ENCODE peak calls at places on chromosomes 1 and 21, in nine cellular contexts. One of them, this sample, is unnamed.

GRCh38 chr1:184532199-184532598 is 145.4 kb downstream of the C1orf21 start:
- DNase-seq in activated CD4-positive, alpha-beta T cell treated with anti-CD3 and anti-CD28 coated beads, Interleukin-2, amount 50 U/mL, for 48 hours: no peak
- DNase-seq in stimulated activated CD8-positive, alpha-beta memory T cell treated with anti-CD3 and anti-CD28 coated beads, Interleukin-4, amount 100 ng/mL, for 1 hour: no peak
- DNase-seq in GOT3: no peak
- DNase-seq in GM23338: no peak
- DNase-seq in lower lobe of right lung: no peak
- DNase-seq in NCI-H345: no peak
- DNase-seq in ureter: no peak
- DNase-seq in cardiac septum: no peak
- DNase-seq in this sample: no peak

GRCh38 chr1:113903496-113904291 is 905 bp downstream of the AP4B1 start:
- DNase-seq in activated CD4-positive, alpha-beta T cell treated with anti-CD3 and anti-CD28 coated beads, Interleukin-2, amount 50 U/mL, for 48 hours: peak; percentile 40
- DNase-seq in stimulated activated CD8-positive, alpha-beta memory T cell treated with anti-CD3 and anti-CD28 coated beads, Interleukin-4, amount 100 ng/mL, for 1 hour: no peak
- DNase-seq in GOT3: no peak
- DNase-seq in GM23338: no peak
- DNase-seq in lower lobe of right lung: no peak
- DNase-seq in NCI-H345: no peak
- DNase-seq in ureter: no peak
- DNase-seq in cardiac septum: no peak
- DNase-seq in this sample: no peak

GRCh38 chr1:200048244-200048643 is 20.7 kb downstream of the NR5A2 start:
- DNase-seq in activated CD4-positive, alpha-beta T cell treated with anti-CD3 and anti-CD28 coated beads, Interleukin-2, amount 50 U/mL, for 48 hours: no peak
- DNase-seq in stimulated activated CD8-positive, alpha-beta memory T cell treated with anti-CD3 and anti-CD28 coated beads, Interleukin-4, amount 100 ng/mL, for 1 hour: no peak
- DNase-seq in GOT3: no peak
- DNase-seq in GM23338: peak; percentile 98
- DNase-seq in lower lobe of right lung: no peak
- DNase-seq in NCI-H345: no peak
- DNase-seq in ureter: no peak
- DNase-seq in cardiac septum: no peak
- DNase-seq in this sample: no peak

GRCh38 chr1:24910751-24911650 is 19.1 kb downstream of the RUNX3 start:
- DNase-seq in activated CD4-positive, alpha-beta T cell treated with anti-CD3 and anti-CD28 coated beads, Interleukin-2, amount 50 U/mL, for 48 hours: peak; percentile 69
- DNase-seq in stimulated activated CD8-positive, alpha-beta memory T cell treated with anti-CD3 and anti-CD28 coated beads, Interleukin-4, amount 100 ng/mL, for 1 hour: peak; percentile 70
- DNase-seq in GOT3: no peak
- DNase-seq in GM23338: no peak
- DNase-seq in lower lobe of right lung: peak; percentile 66
- DNase-seq in NCI-H345: no peak
- DNase-seq in ureter: peak; percentile 61
- DNase-seq in cardiac septum: no peak
- DNase-seq in this sample: no peak

GRCh38 chr1:32180186-32181060 is 948 bp downstream of the TXLNA start:
- DNase-seq in activated CD4-positive, alpha-beta T cell treated with anti-CD3 and anti-CD28 coated beads, Interleukin-2, amount 50 U/mL, for 48 hours: peak; percentile 49
- DNase-seq in stimulated activated CD8-positive, alpha-beta memory T cell treated with anti-CD3 and anti-CD28 coated beads, Interleukin-4, amount 100 ng/mL, for 1 hour: no peak
- DNase-seq in GOT3: no peak
- DNase-seq in GM23338: peak; percentile 70
- DNase-seq in lower lobe of right lung: peak; percentile 73
- DNase-seq in NCI-H345: peak; percentile 10
- DNase-seq in ureter: peak; percentile 62
- DNase-seq in cardiac septum: peak; percentile 78
- DNase-seq in this sample: peak; percentile 44

GRCh38 chr1:29777522-29777921 is 541.2 kb downstream of the PTPRU start:
- DNase-seq in activated CD4-positive, alpha-beta T cell treated with anti-CD3 and anti-CD28 coated beads, Interleukin-2, amount 50 U/mL, for 48 hours: no peak
- DNase-seq in stimulated activated CD8-positive, alpha-beta memory T cell treated with anti-CD3 and anti-CD28 coated beads, Interleukin-4, amount 100 ng/mL, for 1 hour: no peak
- DNase-seq in GOT3: no peak
- DNase-seq in GM23338: no peak
- DNase-seq in lower lobe of right lung: no peak
- DNase-seq in NCI-H345: no peak
- DNase-seq in ureter: no peak
- DNase-seq in cardiac septum: no peak
- DNase-seq in this sample: no peak

GRCh38 chr1:79104617-79105016 is 98.1 kb upstream of the ADGRL4 start:
- DNase-seq in activated CD4-positive, alpha-beta T cell treated with anti-CD3 and anti-CD28 coated beads, Interleukin-2, amount 50 U/mL, for 48 hours: no peak
- DNase-seq in stimulated activated CD8-positive, alpha-beta memory T cell treated with anti-CD3 and anti-CD28 coated beads, Interleukin-4, amount 100 ng/mL, for 1 hour: no peak
- DNase-seq in GOT3: no peak
- DNase-seq in GM23338: no peak
- DNase-seq in lower lobe of right lung: no peak
- DNase-seq in NCI-H345: no peak
- DNase-seq in ureter: no peak
- DNase-seq in cardiac septum: no peak
- DNase-seq in this sample: no peak

GRCh38 chr21:35203093-35204021 is 154.3 kb upstream of the RUNX1 start:
- DNase-seq in activated CD4-positive, alpha-beta T cell treated with anti-CD3 and anti-CD28 coated beads, Interleukin-2, amount 50 U/mL, for 48 hours: no peak
- DNase-seq in stimulated activated CD8-positive, alpha-beta memory T cell treated with anti-CD3 and anti-CD28 coated beads, Interleukin-4, amount 100 ng/mL, for 1 hour: no peak
- DNase-seq in GOT3: no peak
- DNase-seq in GM23338: no peak
- DNase-seq in lower lobe of right lung: no peak
- DNase-seq in NCI-H345: no peak
- DNase-seq in ureter: no peak
- DNase-seq in cardiac septum: no peak
- DNase-seq in this sample: no peak

GRCh38 chr1:41608242-41608641 is 123.8 kb upstream of the EDN2 start:
- DNase-seq in activated CD4-positive, alpha-beta T cell treated with anti-CD3 and anti-CD28 coated beads, Interleukin-2, amount 50 U/mL, for 48 hours: no peak
- DNase-seq in stimulated activated CD8-positive, alpha-beta memory T cell treated with anti-CD3 and anti-CD28 coated beads, Interleukin-4, amount 100 ng/mL, for 1 hour: no peak
- DNase-seq in GOT3: no peak
- DNase-seq in GM23338: no peak
- DNase-seq in lower lobe of right lung: no peak
- DNase-seq in NCI-H345: no peak
- DNase-seq in ureter: no peak
- DNase-seq in cardiac septum: no peak
- DNase-seq in this sample: peak; percentile 59

GRCh38 chr1:203627819-203628184 is 1.2 kb downstream of the ATP2B4 start:
- DNase-seq in activated CD4-positive, alpha-beta T cell treated with anti-CD3 and anti-CD28 coated beads, Interleukin-2, amount 50 U/mL, for 48 hours: peak; percentile 58
- DNase-seq in stimulated activated CD8-positive, alpha-beta memory T cell treated with anti-CD3 and anti-CD28 coated beads, Interleukin-4, amount 100 ng/mL, for 1 hour: no peak
- DNase-seq in GOT3: no peak
- DNase-seq in GM23338: no peak
- DNase-seq in lower lobe of right lung: peak; percentile 52
- DNase-seq in NCI-H345: no peak
- DNase-seq in ureter: no peak
- DNase-seq in cardiac septum: no peak
- DNase-seq in this sample: peak; percentile 58

GRCh38 chr21:40595806-40596205 is 251.2 kb downstream of the DSCAM start:
- DNase-seq in activated CD4-positive, alpha-beta T cell treated with anti-CD3 and anti-CD28 coated beads, Interleukin-2, amount 50 U/mL, for 48 hours: no peak
- DNase-seq in stimulated activated CD8-positive, alpha-beta memory T cell treated with anti-CD3 and anti-CD28 coated beads, Interleukin-4, amount 100 ng/mL, for 1 hour: no peak
- DNase-seq in GOT3: no peak
- DNase-seq in GM23338: no peak
- DNase-seq in lower lobe of right lung: no peak
- DNase-seq in NCI-H345: no peak
- DNase-seq in ureter: no peak
- DNase-seq in cardiac septum: no peak
- DNase-seq in this sample: no peak

GRCh38 chr1:27650146-27650526 is 15.2 kb upstream of the FGR start:
- DNase-seq in activated CD4-positive, alpha-beta T cell treated with anti-CD3 and anti-CD28 coated beads, Interleukin-2, amount 50 U/mL, for 48 hours: no peak
- DNase-seq in stimulated activated CD8-positive, alpha-beta memory T cell treated with anti-CD3 and anti-CD28 coated beads, Interleukin-4, amount 100 ng/mL, for 1 hour: no peak
- DNase-seq in GOT3: no peak
- DNase-seq in GM23338: no peak
- DNase-seq in lower lobe of right lung: no peak
- DNase-seq in NCI-H345: no peak
- DNase-seq in ureter: no peak
- DNase-seq in cardiac septum: no peak
- DNase-seq in this sample: no peak

GRCh38 chr1:226723640-226724532 is 15.2 kb downstream of the ITPKB start:
- DNase-seq in activated CD4-positive, alpha-beta T cell treated with anti-CD3 and anti-CD28 coated beads, Interleukin-2, amount 50 U/mL, for 48 hours: no peak
- DNase-seq in stimulated activated CD8-positive, alpha-beta memory T cell treated with anti-CD3 and anti-CD28 coated beads, Interleukin-4, amount 100 ng/mL, for 1 hour: no peak
- DNase-seq in GOT3: no peak
- DNase-seq in GM23338: peak; percentile 86
- DNase-seq in lower lobe of right lung: no peak
- DNase-seq in NCI-H345: peak; percentile 89
- DNase-seq in ureter: no peak
- DNase-seq in cardiac septum: no peak
- DNase-seq in this sample: peak; percentile 95

GRCh38 chr1:117897551-117897950 is 31.9 kb downstream of the GDAP2 start:
- DNase-seq in activated CD4-positive, alpha-beta T cell treated with anti-CD3 and anti-CD28 coated beads, Interleukin-2, amount 50 U/mL, for 48 hours: no peak
- DNase-seq in stimulated activated CD8-positive, alpha-beta memory T cell treated with anti-CD3 and anti-CD28 coated beads, Interleukin-4, amount 100 ng/mL, for 1 hour: no peak
- DNase-seq in GOT3: no peak
- DNase-seq in GM23338: no peak
- DNase-seq in lower lobe of right lung: no peak
- DNase-seq in NCI-H345: no peak
- DNase-seq in ureter: no peak
- DNase-seq in cardiac septum: no peak
- DNase-seq in this sample: no peak

GRCh38 chr1:52399629-52400028 is 4.6 kb downstream of the ORC1 start:
- DNase-seq in activated CD4-positive, alpha-beta T cell treated with anti-CD3 and anti-CD28 coated beads, Interleukin-2, amount 50 U/mL, for 48 hours: no peak
- DNase-seq in stimulated activated CD8-positive, alpha-beta memory T cell treated with anti-CD3 and anti-CD28 coated beads, Interleukin-4, amount 100 ng/mL, for 1 hour: no peak
- DNase-seq in GOT3: no peak
- DNase-seq in GM23338: no peak
- DNase-seq in lower lobe of right lung: no peak
- DNase-seq in NCI-H345: no peak
- DNase-seq in ureter: no peak
- DNase-seq in cardiac septum: no peak
- DNase-seq in this sample: no peak

GRCh38 chr1:45803299-45803780 is at the start of gene MAST2:
- DNase-seq in activated CD4-positive, alpha-beta T cell treated with anti-CD3 and anti-CD28 coated beads, Interleukin-2, amount 50 U/mL, for 48 hours: peak; percentile 88
- DNase-seq in stimulated activated CD8-positive, alpha-beta memory T cell treated with anti-CD3 and anti-CD28 coated beads, Interleukin-4, amount 100 ng/mL, for 1 hour: peak; percentile 65
- DNase-seq in GOT3: peak; percentile 70
- DNase-seq in GM23338: peak; percentile 94
- DNase-seq in lower lobe of right lung: peak; percentile 94
- DNase-seq in NCI-H345: peak; percentile 94
- DNase-seq in ureter: peak; percentile 87
- DNase-seq in cardiac septum: peak; percentile 95
- DNase-seq in this sample: peak; percentile 93

GRCh38 chr21:43340491-43341348 is 86.2 kb downstream of the SIK1 start:
- DNase-seq in activated CD4-positive, alpha-beta T cell treated with anti-CD3 and anti-CD28 coated beads, Interleukin-2, amount 50 U/mL, for 48 hours: no peak
- DNase-seq in stimulated activated CD8-positive, alpha-beta memory T cell treated with anti-CD3 and anti-CD28 coated beads, Interleukin-4, amount 100 ng/mL, for 1 hour: no peak
- DNase-seq in GOT3: no peak
- DNase-seq in GM23338: no peak
- DNase-seq in lower lobe of right lung: no peak
- DNase-seq in NCI-H345: no peak
- DNase-seq in ureter: no peak
- DNase-seq in cardiac septum: no peak
- DNase-seq in this sample: no peak

GRCh38 chr1:55195523-55196233 is 19.5 kb downstream of the USP24 start:
- DNase-seq in activated CD4-positive, alpha-beta T cell treated with anti-CD3 and anti-CD28 coated beads, Interleukin-2, amount 50 U/mL, for 48 hours: no peak
- DNase-seq in stimulated activated CD8-positive, alpha-beta memory T cell treated with anti-CD3 and anti-CD28 coated beads, Interleukin-4, amount 100 ng/mL, for 1 hour: no peak
- DNase-seq in GOT3: no peak
- DNase-seq in GM23338: no peak
- DNase-seq in lower lobe of right lung: no peak
- DNase-seq in NCI-H345: no peak
- DNase-seq in ureter: no peak
- DNase-seq in cardiac septum: no peak
- DNase-seq in this sample: no peak

GRCh38 chr1:1352784-1353388 is 3.7 kb upstream of the DVL1 start:
- DNase-seq in activated CD4-positive, alpha-beta T cell treated with anti-CD3 and anti-CD28 coated beads, Interleukin-2, amount 50 U/mL, for 48 hours: no peak
- DNase-seq in stimulated activated CD8-positive, alpha-beta memory T cell treated with anti-CD3 and anti-CD28 coated beads, Interleukin-4, amount 100 ng/mL, for 1 hour: no peak
- DNase-seq in GOT3: no peak
- DNase-seq in GM23338: no peak
- DNase-seq in lower lobe of right lung: no peak
- DNase-seq in NCI-H345: peak; percentile 19
- DNase-seq in ureter: no peak
- DNase-seq in cardiac septum: no peak
- DNase-seq in this sample: no peak

GRCh38 chr1:109904105-109904817 is 6.4 kb upstream of the CSF1 start:
- DNase-seq in activated CD4-positive, alpha-beta T cell treated with anti-CD3 and anti-CD28 coated beads, Interleukin-2, amount 50 U/mL, for 48 hours: no peak
- DNase-seq in stimulated activated CD8-positive, alpha-beta memory T cell treated with anti-CD3 and anti-CD28 coated beads, Interleukin-4, amount 100 ng/mL, for 1 hour: no peak
- DNase-seq in GOT3: no peak
- DNase-seq in GM23338: no peak
- DNase-seq in lower lobe of right lung: no peak
- DNase-seq in NCI-H345: no peak
- DNase-seq in ureter: no peak
- DNase-seq in cardiac septum: no peak
- DNase-seq in this sample: no peak

GRCh38 chr1:222095606-222096475 is 354.0 kb upstream of the DUSP10 start:
- DNase-seq in activated CD4-positive, alpha-beta T cell treated with anti-CD3 and anti-CD28 coated beads, Interleukin-2, amount 50 U/mL, for 48 hours: peak; percentile 71
- DNase-seq in stimulated activated CD8-positive, alpha-beta memory T cell treated with anti-CD3 and anti-CD28 coated beads, Interleukin-4, amount 100 ng/mL, for 1 hour: peak; percentile 27
- DNase-seq in GOT3: no peak
- DNase-seq in GM23338: peak; percentile 79
- DNase-seq in lower lobe of right lung: no peak
- DNase-seq in NCI-H345: peak; percentile 8
- DNase-seq in ureter: no peak
- DNase-seq in cardiac septum: no peak
- DNase-seq in this sample: no peak

GRCh38 chr1:41528726-41529605 is 44.5 kb upstream of the EDN2 start:
- DNase-seq in activated CD4-positive, alpha-beta T cell treated with anti-CD3 and anti-CD28 coated beads, Interleukin-2, amount 50 U/mL, for 48 hours: no peak
- DNase-seq in stimulated activated CD8-positive, alpha-beta memory T cell treated with anti-CD3 and anti-CD28 coated beads, Interleukin-4, amount 100 ng/mL, for 1 hour: no peak
- DNase-seq in GOT3: no peak
- DNase-seq in GM23338: no peak
- DNase-seq in lower lobe of right lung: no peak
- DNase-seq in NCI-H345: no peak
- DNase-seq in ureter: no peak
- DNase-seq in cardiac septum: peak; percentile 41
- DNase-seq in this sample: no peak

GRCh38 chr1:150072959-150073358 is 5.4 kb downstream of the VPS45 start:
- DNase-seq in activated CD4-positive, alpha-beta T cell treated with anti-CD3 and anti-CD28 coated beads, Interleukin-2, amount 50 U/mL, for 48 hours: no peak
- DNase-seq in stimulated activated CD8-positive, alpha-beta memory T cell treated with anti-CD3 and anti-CD28 coated beads, Interleukin-4, amount 100 ng/mL, for 1 hour: no peak
- DNase-seq in GOT3: no peak
- DNase-seq in GM23338: peak; percentile 6
- DNase-seq in lower lobe of right lung: no peak
- DNase-seq in NCI-H345: peak; percentile 15
- DNase-seq in ureter: no peak
- DNase-seq in cardiac septum: no peak
- DNase-seq in this sample: peak; percentile 21

GRCh38 chr21:34673006-34673405 is 4.2 kb downstream of the CLIC6 start:
- DNase-seq in activated CD4-positive, alpha-beta T cell treated with anti-CD3 and anti-CD28 coated beads, Interleukin-2, amount 50 U/mL, for 48 hours: no peak
- DNase-seq in stimulated activated CD8-positive, alpha-beta memory T cell treated with anti-CD3 and anti-CD28 coated beads, Interleukin-4, amount 100 ng/mL, for 1 hour: no peak
- DNase-seq in GOT3: no peak
- DNase-seq in GM23338: no peak
- DNase-seq in lower lobe of right lung: no peak
- DNase-seq in NCI-H345: no peak
- DNase-seq in ureter: no peak
- DNase-seq in cardiac septum: no peak
- DNase-seq in this sample: no peak

GRCh38 chr1:65467536-65467935 is 47.1 kb downstream of the LEPR start:
- DNase-seq in activated CD4-positive, alpha-beta T cell treated with anti-CD3 and anti-CD28 coated beads, Interleukin-2, amount 50 U/mL, for 48 hours: no peak
- DNase-seq in stimulated activated CD8-positive, alpha-beta memory T cell treated with anti-CD3 and anti-CD28 coated beads, Interleukin-4, amount 100 ng/mL, for 1 hour: no peak
- DNase-seq in GOT3: no peak
- DNase-seq in GM23338: peak; percentile 87
- DNase-seq in lower lobe of right lung: no peak
- DNase-seq in NCI-H345: peak; percentile 74
- DNase-seq in ureter: no peak
- DNase-seq in cardiac septum: no peak
- DNase-seq in this sample: peak; percentile 41

GRCh38 chr1:216726435-216726834 is 3.2 kb upstream of the ESRRG start:
- DNase-seq in activated CD4-positive, alpha-beta T cell treated with anti-CD3 and anti-CD28 coated beads, Interleukin-2, amount 50 U/mL, for 48 hours: no peak
- DNase-seq in stimulated activated CD8-positive, alpha-beta memory T cell treated with anti-CD3 and anti-CD28 coated beads, Interleukin-4, amount 100 ng/mL, for 1 hour: no peak
- DNase-seq in GOT3: no peak
- DNase-seq in GM23338: no peak
- DNase-seq in lower lobe of right lung: no peak
- DNase-seq in NCI-H345: no peak
- DNase-seq in ureter: no peak
- DNase-seq in cardiac septum: no peak
- DNase-seq in this sample: no peak

GRCh38 chr1:7455796-7456568 is 315.1 kb upstream of the VAMP3 start:
- DNase-seq in activated CD4-positive, alpha-beta T cell treated with anti-CD3 and anti-CD28 coated beads, Interleukin-2, amount 50 U/mL, for 48 hours: no peak
- DNase-seq in stimulated activated CD8-positive, alpha-beta memory T cell treated with anti-CD3 and anti-CD28 coated beads, Interleukin-4, amount 100 ng/mL, for 1 hour: no peak
- DNase-seq in GOT3: no peak
- DNase-seq in GM23338: no peak
- DNase-seq in lower lobe of right lung: no peak
- DNase-seq in NCI-H345: peak; percentile 51
- DNase-seq in ureter: no peak
- DNase-seq in cardiac septum: no peak
- DNase-seq in this sample: peak; percentile 68

GRCh38 chr21:32949701-32950100 is 76.0 kb upstream of the OLIG2 start:
- DNase-seq in activated CD4-positive, alpha-beta T cell treated with anti-CD3 and anti-CD28 coated beads, Interleukin-2, amount 50 U/mL, for 48 hours: no peak
- DNase-seq in stimulated activated CD8-positive, alpha-beta memory T cell treated with anti-CD3 and anti-CD28 coated beads, Interleukin-4, amount 100 ng/mL, for 1 hour: no peak
- DNase-seq in GOT3: no peak
- DNase-seq in GM23338: no peak
- DNase-seq in lower lobe of right lung: no peak
- DNase-seq in NCI-H345: no peak
- DNase-seq in ureter: no peak
- DNase-seq in cardiac septum: no peak
- DNase-seq in this sample: no peak

GRCh38 chr1:33176362-33176850 is 5.4 kb downstream of the TRIM62 start:
- DNase-seq in activated CD4-positive, alpha-beta T cell treated with anti-CD3 and anti-CD28 coated beads, Interleukin-2, amount 50 U/mL, for 48 hours: no peak
- DNase-seq in stimulated activated CD8-positive, alpha-beta memory T cell treated with anti-CD3 and anti-CD28 coated beads, Interleukin-4, amount 100 ng/mL, for 1 hour: no peak
- DNase-seq in GOT3: no peak
- DNase-seq in GM23338: no peak
- DNase-seq in lower lobe of right lung: no peak
- DNase-seq in NCI-H345: no peak
- DNase-seq in ureter: peak; percentile 42
- DNase-seq in cardiac septum: no peak
- DNase-seq in this sample: no peak

GRCh38 chr1:8077602-8078001 is 51.5 kb upstream of the ERRFI1 start:
- DNase-seq in activated CD4-positive, alpha-beta T cell treated with anti-CD3 and anti-CD28 coated beads, Interleukin-2, amount 50 U/mL, for 48 hours: no peak
- DNase-seq in stimulated activated CD8-positive, alpha-beta memory T cell treated with anti-CD3 and anti-CD28 coated beads, Interleukin-4, amount 100 ng/mL, for 1 hour: no peak
- DNase-seq in GOT3: no peak
- DNase-seq in GM23338: no peak
- DNase-seq in lower lobe of right lung: no peak
- DNase-seq in NCI-H345: no peak
- DNase-seq in ureter: no peak
- DNase-seq in cardiac septum: no peak
- DNase-seq in this sample: peak; percentile 94

GRCh38 chr1:110671323-110671722 is 3.4 kb downstream of the KCNA3 start:
- DNase-seq in activated CD4-positive, alpha-beta T cell treated with anti-CD3 and anti-CD28 coated beads, Interleukin-2, amount 50 U/mL, for 48 hours: no peak
- DNase-seq in stimulated activated CD8-positive, alpha-beta memory T cell treated with anti-CD3 and anti-CD28 coated beads, Interleukin-4, amount 100 ng/mL, for 1 hour: no peak
- DNase-seq in GOT3: no peak
- DNase-seq in GM23338: no peak
- DNase-seq in lower lobe of right lung: no peak
- DNase-seq in NCI-H345: peak; percentile 3
- DNase-seq in ureter: no peak
- DNase-seq in cardiac septum: no peak
- DNase-seq in this sample: no peak